ENCODE peak calls at places on chromosomes 12 and 14, in nine cellular contexts. V, Y, L, G, B, X, P, M and A are unnamed samples.

GRCh38 chr12:96047621-96048211 is 12.3 kb upstream of the LTA4H start:
- DNase-seq in Y (no peak), P (peak), X (peak), B (peak), G (peak), M (peak), V (no peak), L (peak), A (no peak)

GRCh38 chr12:118741196-118741595 is 240.1 kb upstream of the SRRM4 start:
- DNase-seq in X (no peak), L (no peak), M (no peak), V (no peak), G (no peak), P (no peak), B (no peak), Y (no peak), A (no peak)

GRCh38 chr12:9406564-9407424 is 198.6 kb upstream of the PZP start:
- DNase-seq in P (no peak), G (no peak), L (no peak), Y (no peak), V (no peak), X (no peak), M (no peak), B (no peak), A (no peak)

GRCh38 chr12:44507471-44507870 is 368.6 kb downstream of the NELL2 start:
- DNase-seq in Y (no peak), B (no peak), P (no peak), L (no peak), M (no peak), V (no peak), G (no peak), X (no peak), A (no peak)

GRCh38 chr14:92426237-92426636 is 87.3 kb upstream of the RIN3 start:
- DNase-seq in P (peak), B (peak), L (no peak), M (no peak), X (no peak), G (no peak), Y (no peak), V (peak), A (no peak)

GRCh38 chr14:58922211-58922940 is 266.1 kb upstream of the DAAM1 start:
- DNase-seq in L (no peak), G (no peak), P (no peak), V (no peak), M (peak), X (no peak), B (no peak), Y (no peak), A (no peak)

GRCh38 chr12:31466768-31467167 is 124.2 kb downstream of the DENND5B start:
- DNase-seq in L (no peak), X (no peak), Y (no peak), M (peak), P (no peak), B (no peak), G (no peak), V (no peak), A (no peak)

GRCh38 chr12:26128180-26128579 is 3.3 kb upstream of the BHLHE41 start:
- DNase-seq in L (peak), V (no peak), G (no peak), B (no peak), P (peak), M (no peak), X (no peak), Y (no peak), A (no peak)

GRCh38 chr14:71021347-71022014 is 114.2 kb downstream of the PCNX1 start:
- DNase-seq in L (peak), Y (no peak), X (peak), G (peak), V (no peak), B (peak), P (peak), M (no peak), A (no peak)

GRCh38 chr14:95281560-95282176 is 38.0 kb downstream of the CLMN start:
- DNase-seq in X (no peak), M (no peak), Y (peak), B (no peak), G (no peak), L (no peak), V (no peak), P (no peak), A (no peak)

GRCh38 chr12:108143144-108143543 is 14.1 kb downstream of the WSCD2 start:
- DNase-seq in L (no peak), M (no peak), P (no peak), G (no peak), B (no peak), V (no peak), Y (no peak), X (no peak), A (no peak)

GRCh38 chr12:3117144-3117581 is 40.0 kb downstream of the TSPAN9 start:
- DNase-seq in Y (no peak), B (peak), X (peak), V (peak), P (peak), M (peak), L (peak), G (no peak), A (no peak)

GRCh38 chr14:99320621-99321235 is 48.7 kb upstream of the BCL11B start:
- DNase-seq in P (no peak), V (no peak), G (no peak), M (no peak), Y (no peak), L (no peak), B (no peak), X (no peak), A (peak)

GRCh38 chr12:105274571-105274970 is 38.6 kb upstream of the APPL2 start:
- DNase-seq in B (no peak), V (no peak), M (no peak), X (no peak), Y (no peak), L (no peak), P (no peak), G (no peak), A (no peak)

GRCh38 chr12:19198272-19198671 is 68.7 kb downstream of the PLEKHA5 start:
- DNase-seq in G (peak), Y (no peak), P (peak), X (peak), L (peak), M (peak), B (peak), V (peak), A (no peak)

GRCh38 chr14:71675902-71676291 is 256.3 kb upstream of the RGS6 start:
- DNase-seq in P (no peak), L (no peak), B (peak), V (peak), M (peak), X (no peak), Y (no peak), G (no peak), A (no peak)

GRCh38 chr12:132373967-132374820 is 44.8 kb upstream of the GALNT9 start:
- DNase-seq in G (peak), B (no peak), Y (no peak), P (no peak), V (no peak), X (no peak), M (no peak), L (no peak), A (no peak)

GRCh38 chr12:47837190-47838171 is 17.8 kb upstream of the HDAC7 start:
- DNase-seq in V (no peak), M (peak), P (peak), L (peak), B (peak), Y (no peak), X (peak), G (peak), A (no peak)

GRCh38 chr12:118287728-118288127 is 85.0 kb downstream of the TAOK3 start:
- DNase-seq in B (no peak), Y (no peak), G (no peak), X (no peak), V (no peak), P (no peak), L (no peak), M (no peak), A (no peak)

GRCh38 chr12:110339184-110339952 is 58.3 kb downstream of the ATP2A2 start:
- DNase-seq in G (no peak), X (no peak), V (no peak), B (peak), M (peak), P (no peak), Y (no peak), L (peak), A (no peak)

GRCh38 chr14:72594099-72594901 is 299.6 kb downstream of the DPF3 start:
- DNase-seq in B (no peak), V (no peak), G (no peak), X (no peak), Y (no peak), L (no peak), M (no peak), P (no peak), A (no peak)

GRCh38 chr12:47882796-47883546 is 21.8 kb downstream of the VDR start:
- DNase-seq in V (no peak), Y (no peak), M (peak), P (no peak), B (peak), L (no peak), G (no peak), X (peak), A (no peak)

GRCh38 chr14:21990116-21990515 is 316.5 kb upstream of the OR4E1 start:
- DNase-seq in B (peak), M (no peak), X (peak), V (no peak), L (peak), Y (no peak), G (peak), P (peak), A (no peak)

GRCh38 chr12:58346032-58346632 is 404.8 kb downstream of the ATP23 start:
- DNase-seq in Y (no peak), B (peak), G (peak), P (peak), X (peak), M (peak), L (peak), V (peak), A (no peak)

GRCh38 chr14:34208532-34208931 is 253.5 kb downstream of the SPTSSA start:
- DNase-seq in X (no peak), M (no peak), Y (no peak), L (no peak), B (no peak), G (no peak), V (no peak), P (no peak), A (no peak)

GRCh38 chr12:106879612-106880011 is 76.1 kb upstream of the TMEM263 start:
- DNase-seq in X (no peak), Y (no peak), L (no peak), P (peak), B (no peak), V (no peak), G (no peak), M (no peak), A (no peak)

GRCh38 chr14:52068741-52069616 is at the start of gene NID2:
- DNase-seq in Y (peak), X (no peak), M (peak), P (peak), B (peak), V (peak), G (peak), L (peak), A (peak)

GRCh38 chr12:90280033-90280432 is 571.4 kb upstream of the ATP2B1 start:
- DNase-seq in B (peak), G (peak), M (peak), V (peak), X (no peak), Y (no peak), L (peak), P (peak), A (no peak)

GRCh38 chr12:101323255-101323654 is 43.4 kb downstream of the UTP20 start:
- DNase-seq in V (no peak), L (peak), G (no peak), P (no peak), M (no peak), X (no peak), Y (no peak), B (no peak), A (no peak)

GRCh38 chr12:101325590-101325989 is 45.7 kb downstream of the UTP20 start:
- DNase-seq in P (no peak), B (no peak), M (no peak), Y (no peak), V (no peak), X (no peak), L (no peak), G (no peak), A (no peak)

GRCh38 chr12:101327054-101327453 is 47.1 kb downstream of the UTP20 start:
- DNase-seq in X (no peak), M (no peak), G (no peak), L (no peak), P (no peak), B (no peak), V (no peak), Y (no peak), A (no peak)

GRCh38 chr12:101328917-101329316 is 49.0 kb downstream of the UTP20 start:
- DNase-seq in L (no peak), P (no peak), Y (no peak), B (no peak), X (no peak), V (no peak), M (no peak), G (no peak), A (no peak)

DNA sequence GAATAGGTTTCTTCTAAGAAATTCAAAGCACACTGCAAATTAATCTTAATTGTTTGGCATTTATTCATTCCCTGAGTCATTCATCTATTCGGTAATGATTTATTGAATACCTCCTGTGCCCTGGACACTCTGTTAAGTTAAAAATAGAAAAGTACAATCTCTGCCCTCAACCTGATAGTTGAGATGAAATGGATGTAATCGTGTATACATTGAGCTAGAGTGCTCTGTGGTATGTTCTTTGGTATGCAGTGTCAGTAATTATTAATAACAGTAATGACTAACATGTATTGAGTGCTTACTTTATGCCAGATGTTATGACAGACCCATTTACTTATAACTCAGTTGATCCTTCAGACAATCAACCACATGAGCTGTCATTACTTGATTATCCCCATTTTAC is 47.6 kb downstream of the UTP20 start:
- DNase-seq in L (no peak), P (no peak), V (no peak), Y (no peak), X (no peak), B (no peak), M (no peak), G (no peak), A (no peak)
- TF ChIP-seq CTCF in L (no peak), P (no peak), V (no peak), Y (no peak), X (no peak), B (no peak), M (no peak), G (no peak), A (no peak)

DNA sequence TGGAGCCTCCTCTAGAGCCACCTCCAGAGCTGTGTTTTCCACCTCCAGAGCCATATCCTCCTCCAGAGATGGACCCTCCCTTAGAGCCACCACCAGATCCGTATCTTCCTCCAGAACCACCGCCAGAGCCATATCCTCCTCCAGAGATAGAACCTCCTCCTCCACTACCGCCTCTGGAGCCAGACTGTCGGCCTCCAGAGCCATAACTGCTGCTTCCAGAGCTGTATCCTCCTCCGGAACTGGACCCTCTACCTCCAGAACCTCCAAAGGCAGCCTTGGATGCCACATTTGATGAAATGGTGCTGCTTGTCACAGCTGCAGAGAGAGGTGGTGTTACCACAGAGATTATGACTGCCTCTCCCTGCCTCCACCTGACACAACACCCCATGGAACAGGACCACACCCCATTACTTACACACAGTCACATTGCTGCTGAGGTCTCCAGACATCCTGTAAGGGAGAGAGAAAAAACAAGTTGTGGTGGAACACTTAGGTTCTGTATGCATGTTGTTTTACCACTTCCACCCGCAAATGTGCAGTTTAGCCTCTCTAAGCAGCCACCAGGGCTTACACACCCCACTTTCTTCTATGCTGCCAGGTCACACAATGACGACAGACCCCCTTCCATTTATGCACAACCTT is 6.8 kb downstream of the KRT2 start:
- DNase-seq in X (no peak), B (peak), L (no peak), M (peak), G (no peak), P (no peak), Y (no peak), V (no peak), A (peak)
- TF ChIP-seq CTCF in X (no peak), B (no peak), L (no peak), M (no peak), G (no peak), P (no peak), Y (no peak), V (no peak), A (no peak)

GRCh38 chr12:114512351-114512750 is 106.4 kb upstream of the TBX5 start:
- DNase-seq in Y (no peak), M (no peak), P (no peak), V (no peak), B (no peak), X (peak), L (no peak), G (no peak), A (no peak)
- TF ChIP-seq CTCF in Y (no peak), M (no peak), P (no peak), V (no peak), B (no peak), X (no peak), L (no peak), G (no peak), A (no peak)

DNA sequence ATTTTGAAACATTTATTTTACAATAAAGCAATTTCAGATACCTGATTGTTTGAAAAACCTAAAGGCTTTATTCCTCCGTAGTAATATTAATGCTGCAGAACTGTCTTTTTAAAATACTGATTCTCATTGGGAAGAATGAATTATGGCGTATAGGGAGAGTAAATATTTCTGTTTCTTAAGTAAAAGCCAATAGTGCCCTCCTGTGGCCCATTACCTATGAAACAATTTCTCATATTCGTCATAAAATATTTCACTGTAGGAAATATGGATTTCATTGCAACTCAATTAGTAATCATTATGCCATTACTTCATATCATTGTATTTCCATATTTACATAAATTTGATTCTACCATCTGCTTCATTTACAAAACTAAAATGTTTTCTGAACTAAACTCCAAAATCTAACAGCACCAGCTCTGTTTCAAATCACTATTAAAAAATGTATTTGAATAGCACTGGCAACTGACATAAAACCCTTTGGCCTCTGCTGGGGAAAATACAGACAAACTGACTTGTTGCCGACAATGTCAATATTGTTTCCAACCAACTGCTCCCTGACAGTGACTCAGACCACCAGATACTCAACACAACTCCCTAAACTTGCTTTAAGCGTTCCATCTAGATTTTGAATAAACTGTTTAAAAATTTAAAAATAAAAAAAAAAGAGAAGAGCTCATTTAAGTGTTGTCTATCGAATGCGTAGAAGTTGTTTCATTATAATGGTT is 290.3 kb downstream of the NAV3 start:
- DNase-seq in V (peak), X (peak), B (no peak), Y (no peak), P (peak), L (peak), M (peak), G (no peak), A (no peak)
- TF ChIP-seq CTCF in V (peak), X (peak), B (no peak), Y (no peak), P (peak), L (peak), M (peak), G (peak), A (no peak)

GRCh38 chr12:56351325-56351724 is 8.6 kb downstream of the STAT2 start:
- DNase-seq in Y (no peak), M (no peak), G (no peak), L (peak), V (no peak), P (no peak), B (no peak), X (no peak), A (no peak)

GRCh38 chr12:56348776-56349175 is 10.1 kb downstream of the IL23A start:
- DNase-seq in B (no peak), V (no peak), P (no peak), G (no peak), M (no peak), Y (no peak), X (no peak), L (no peak), A (no peak)

GRCh38 chr12:56350662-56351061 is 9.2 kb downstream of the STAT2 start:
- DNase-seq in V (no peak), Y (no peak), M (peak), P (no peak), X (no peak), B (no peak), G (no peak), L (peak), A (no peak)

DNA sequence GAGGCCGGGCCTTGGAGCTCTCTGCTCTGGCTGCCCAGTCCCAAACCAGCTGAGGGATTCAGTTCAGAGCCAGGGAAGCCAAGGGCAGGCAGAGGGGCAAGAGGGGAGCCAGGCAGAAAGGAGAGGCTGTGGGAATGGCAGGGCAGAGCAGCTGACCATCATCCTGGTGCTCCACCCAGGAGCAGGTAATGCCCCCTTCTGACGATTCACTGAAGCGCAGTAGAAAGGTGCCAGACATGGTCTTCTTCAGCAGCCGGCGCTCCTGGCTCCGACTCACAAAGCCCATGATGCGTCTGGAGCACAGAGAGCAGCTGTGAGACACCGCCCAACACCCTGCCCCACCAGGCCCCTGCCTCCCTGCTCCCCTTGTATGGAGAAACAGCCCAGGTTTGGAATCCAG is 8.0 kb downstream of the IL23A start:
- DNase-seq in Y (no peak), P (no peak), M (peak), L (no peak), X (no peak), G (no peak), V (no peak), B (no peak), A (no peak)
- TF ChIP-seq CTCF in Y (no peak), P (no peak), M (no peak), L (no peak), X (no peak), G (no peak), V (no peak), B (no peak), A (no peak)

GRCh38 chr14:42459171-42459685 is 852.6 kb downstream of the LRFN5 start:
- DNase-seq in V (no peak), X (no peak), B (no peak), G (no peak), P (no peak), L (no peak), M (no peak), Y (no peak), A (no peak)
- TF ChIP-seq CTCF in V (no peak), X (no peak), B (no peak), G (no peak), P (no peak), L (no peak), M (no peak), Y (no peak), A (no peak)